ENCODE peak calls at places on chromosomes 12 and 14, in eight cellular contexts. U is uterus; P is effector memory CD4-positive, alpha-beta T cell; W is brain microvascular endothelial cell; F is HCT116; D is transverse colon; X is GM23338; T is stomach. A is an unnamed sample. For H3K36me3, the result is how much of the 10 kb centered on the place peaks cover.

GRCh38 chr12:72679147-72679757 is 407.1 kb downstream of the TRHDE start:
- DNase-seq in D (no peak), P (no peak), X (no peak), W (no peak), F (no peak), T (no peak), U (no peak), A (no peak)

GRCh38 chr12:115308918-115309317 is 624.9 kb upstream of the TBX3 start:
- DNase-seq in D (no peak), U (no peak), T (no peak), F (no peak), W (no peak), P (no peak), X (no peak), A (no peak)

GRCh38 chr12:117025481-117026151 is 73.6 kb downstream of the TESC start:
- DNase-seq in W (peak), U (peak), D (peak), X (peak), T (peak), P (peak), F (peak), A (peak)

GRCh38 chr12:3204716-3205617 is 127.8 kb downstream of the TSPAN9 start:
- DNase-seq in D (no peak), X (no peak), W (no peak), P (no peak), T (no peak), U (no peak), F (no peak), A (no peak)

GRCh38 chr14:60327447-60328331 is 78.7 kb downstream of the PPM1A start:
- DNase-seq in P (no peak), X (peak), F (no peak), U (no peak), W (peak), T (peak), D (peak), A (no peak)

GRCh38 chr14:68543516-68543915 is 249.4 kb downstream of the ZFP36L1 start:
- DNase-seq in D (no peak), W (no peak), T (no peak), F (no peak), X (no peak), P (no peak), U (no peak), A (no peak)

GRCh38 chr14:27845241-27845850 is 921.2 kb upstream of the FOXG1 start:
- DNase-seq in P (no peak), W (no peak), U (peak), T (no peak), F (no peak), X (peak), D (no peak), A (no peak)

GRCh38 chr14:105247715-105248367 is 492 bp upstream of the BTBD6 start:
- DNase-seq in P (no peak), F (no peak), U (no peak), D (peak), W (no peak), X (peak), T (no peak), A (no peak)

GRCh38 chr12:12803186-12803585 is 10.0 kb upstream of the DDX47 start:
- DNase-seq in T (peak), W (peak), D (peak), X (peak), F (peak), U (peak), P (peak), A (peak)

GRCh38 chr14:67331368-67332125 is 28.1 kb downstream of the ATP6V1D start:
- DNase-seq in T (no peak), U (no peak), W (peak), D (no peak), X (no peak), F (no peak), P (no peak), A (no peak)

GRCh38 chr14:29892327-29892726 is 35.3 kb downstream of the PRKD1 start:
- DNase-seq in T (no peak), W (no peak), D (no peak), X (no peak), F (no peak), U (no peak), P (no peak), A (no peak)

GRCh38 chr14:92568621-92569479 is 55.3 kb downstream of the RIN3 start:
- DNase-seq in U (no peak), F (no peak), D (no peak), W (no peak), P (no peak), T (no peak), X (no peak), A (peak)

GRCh38 chr14:72779679-72780078 is 114.2 kb downstream of the DPF3 start:
- DNase-seq in X (no peak), P (no peak), F (no peak), D (no peak), T (no peak), U (no peak), W (no peak), A (no peak)

GRCh38 chr12:96206957-96207356 is 12.8 kb downstream of the ELK3 start:
- DNase-seq in U (no peak), P (no peak), W (no peak), F (no peak), X (no peak), D (no peak), T (no peak), A (no peak)

GRCh38 chr12:96211989-96212388 is 17.8 kb downstream of the ELK3 start:
- DNase-seq in P (no peak), T (no peak), W (no peak), U (no peak), X (no peak), D (no peak), F (no peak), A (no peak)

GRCh38 chr12:96208346-96208745 is 14.2 kb downstream of the ELK3 start:
- DNase-seq in X (no peak), F (no peak), W (peak), D (no peak), U (no peak), T (no peak), P (no peak), A (no peak)

GRCh38 chr12:96210376-96211055 is 16.3 kb downstream of the ELK3 start:
- DNase-seq in F (no peak), T (no peak), D (no peak), W (no peak), X (no peak), P (no peak), U (no peak), A (peak)

DNA sequence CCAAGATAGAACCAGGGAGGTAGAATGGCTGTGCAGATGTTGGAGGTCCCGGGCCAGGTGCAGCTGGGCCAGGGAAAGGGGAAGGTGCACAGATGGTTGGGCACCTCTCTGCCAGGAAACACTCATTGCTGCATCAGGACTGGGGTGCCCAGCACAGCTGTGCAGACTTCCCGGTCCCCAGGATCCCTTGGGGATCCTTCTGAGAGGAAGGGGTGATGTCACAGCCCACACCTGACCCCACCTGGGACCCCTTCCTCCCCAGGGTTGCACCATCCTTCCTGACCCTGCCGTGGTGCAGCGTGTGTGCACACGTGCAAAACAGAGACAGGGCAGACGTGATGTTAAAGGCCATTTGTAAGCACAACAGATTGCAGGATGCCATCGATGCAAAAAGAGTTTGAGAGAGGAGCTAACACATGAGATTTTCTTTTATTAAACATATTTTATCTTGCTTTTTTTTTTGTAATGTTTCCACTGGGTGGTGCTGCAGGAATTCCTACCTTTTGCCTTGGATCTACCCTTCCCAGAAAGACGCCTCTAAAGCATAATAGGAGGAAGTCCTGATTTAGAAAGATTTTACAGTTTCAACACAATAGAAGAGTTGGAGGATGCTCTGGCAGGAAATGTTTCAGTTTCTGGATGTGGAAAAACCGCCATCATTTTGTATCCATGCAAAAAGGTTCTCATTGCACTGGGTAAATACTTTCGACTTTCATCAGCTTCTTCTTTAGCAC is 14.8 kb downstream of the ELK3 start:
- DNase-seq in W (no peak), D (peak), F (no peak), U (no peak), X (no peak), P (no peak), T (no peak), A (no peak)
- H3K27ac ChIP-seq in W (peak), D (peak), F (no peak), U (peak), X (no peak), P (peak), T (no peak), A (peak)

DNA sequence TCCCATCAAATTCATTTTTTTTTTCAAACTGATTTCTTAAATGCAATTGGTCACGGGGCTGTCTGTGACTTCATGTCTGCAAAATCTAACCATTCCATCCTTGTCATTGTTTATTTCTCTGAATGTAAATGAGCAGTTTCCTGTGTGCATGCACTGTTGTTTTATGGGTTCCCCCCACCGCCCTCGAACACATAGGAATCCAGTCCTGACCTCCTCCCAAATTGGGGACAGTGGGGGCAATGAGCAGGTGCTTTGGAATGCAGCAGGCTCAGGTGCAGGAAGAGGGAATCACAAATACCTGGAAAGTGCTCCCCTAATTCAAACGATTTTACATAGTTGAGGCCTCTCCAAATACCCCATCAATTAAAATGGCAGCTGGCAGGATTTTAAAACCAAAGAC is 62.6 kb upstream of the ESRRB start:
- DNase-seq in T (no peak), W (no peak), U (no peak), X (peak), D (no peak), F (no peak), P (no peak), A (no peak)
- H3K4me3 ChIP-seq in T (no peak), W (no peak), U (no peak), X (peak), D (no peak), F (no peak), P (no peak), A (no peak)

DNA sequence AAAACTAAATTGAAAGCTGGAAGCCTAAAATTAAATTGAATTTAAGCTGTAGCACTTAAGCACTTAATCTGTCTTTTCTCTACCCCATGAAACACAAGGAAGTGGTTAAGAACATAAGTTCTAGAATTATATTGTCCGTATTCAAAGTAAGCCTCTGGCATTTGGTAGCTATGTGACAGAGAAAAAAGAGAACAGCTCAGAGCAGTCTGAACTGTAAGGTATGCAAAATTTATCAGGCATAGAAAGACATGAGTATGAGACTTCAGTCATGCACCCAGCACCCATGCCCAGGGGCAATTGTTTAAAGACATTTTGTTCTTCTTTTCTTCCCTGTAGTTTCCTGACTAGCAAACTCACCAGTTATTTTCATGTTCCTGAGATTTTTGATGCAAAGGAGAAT is 116.7 kb downstream of the KCNMB4 start:
- DNase-seq in X (no peak), P (no peak), D (no peak), U (no peak), F (no peak), T (no peak), W (no peak), A (no peak)
- H3K36me3 ChIP-seq in X (under half), P (under half), D (under half), U (under half), F (under half), T (under half), W (under half), A (under half)

DNA sequence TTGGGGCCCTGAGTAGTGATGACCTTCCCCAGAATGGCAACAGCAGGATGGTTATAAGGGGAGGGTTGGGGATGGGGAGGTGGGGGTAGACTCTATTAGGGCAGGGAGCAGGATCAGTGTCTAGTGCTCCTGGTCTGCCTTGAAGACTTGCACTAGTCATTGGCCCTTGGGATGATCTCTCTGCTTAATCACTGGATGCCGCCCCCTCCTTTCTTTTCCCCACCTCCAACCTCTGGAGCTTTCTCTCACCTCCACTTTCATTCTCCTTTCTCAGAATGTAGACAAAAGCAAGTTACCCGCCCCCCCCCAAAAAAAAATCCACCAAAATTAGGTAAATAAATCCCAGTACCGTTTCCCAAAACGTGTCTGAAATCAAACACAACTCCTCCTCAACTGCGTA is 2.8 kb upstream of the KCNK10 start:
- DNase-seq in X (peak), F (no peak), P (no peak), U (no peak), T (no peak), D (no peak), W (no peak), A (no peak)
- H3K27ac ChIP-seq in X (no peak), F (no peak), P (no peak), U (no peak), T (no peak), D (no peak), W (no peak), A (no peak)

GRCh38 chr12:93174473-93174872 is 203.3 kb upstream of the NUDT4 start:
- DNase-seq in P (no peak), X (no peak), T (no peak), F (no peak), U (no peak), W (no peak), D (no peak), A (no peak)
- H3K4me3 ChIP-seq in P (no peak), X (no peak), T (no peak), F (no peak), U (no peak), W (no peak), D (no peak), A (no peak)

A was measured in CD4-positive, CD25-positive, alpha-beta regulatory T cell.